ENCODE peak calls at places on chromosomes 7 and 10, in five cellular contexts. O, S, E, K and H are unnamed samples.

GRCh38 chr10:87818505-87819273 is 663 bp upstream of the ATAD1 start:
- DNase-seq in O (peak), S (no peak), E (peak), K (no peak), H (no peak)

GRCh38 chr7:156780724-156781455 is 112.1 kb downstream of the LMBR1 start:
- DNase-seq in O (peak), S (no peak), E (peak), K (no peak), H (no peak)

GRCh38 chr7:99669782-99670181 is 10.0 kb downstream of the CYP3A5 start:
- DNase-seq in O (no peak), S (no peak), E (no peak), K (no peak), H (no peak)

GRCh38 chr10:76388321-76388720 is 956.9 kb downstream of the LRMDA start:
- DNase-seq in O (no peak), S (no peak), E (no peak), K (no peak), H (no peak)

GRCh38 chr7:155951554-155952158 is 139.4 kb upstream of the SHH start:
- DNase-seq in O (no peak), S (no peak), E (no peak), K (no peak), H (peak)

GRCh38 chr7:2165610-2166594 is 66.8 kb downstream of the MAD1L1 start:
- DNase-seq in O (peak), S (no peak), E (no peak), K (no peak), H (no peak)

GRCh38 chr7:130096243-130096827 is 26.0 kb downstream of the KLHDC10 start:
- DNase-seq in O (no peak), S (no peak), E (peak), K (no peak), H (no peak)

GRCh38 chr10:78371118-78371517 is 337.5 kb downstream of the RPS24 start:
- DNase-seq in O (no peak), S (no peak), E (no peak), K (no peak), H (no peak)

GRCh38 chr10:130491698-130492050 is 355.5 kb downstream of the GLRX3 start:
- DNase-seq in O (no peak), S (no peak), E (no peak), K (no peak), H (no peak)

GRCh38 chr10:94858022-94858421 is 80.4 kb upstream of the CYP2C9 start:
- DNase-seq in O (no peak), S (no peak), E (peak), K (no peak), H (peak)

GRCh38 chr10:15742831-15743230 is 23.1 kb upstream of the ITGA8 start:
- DNase-seq in O (no peak), S (no peak), E (no peak), K (no peak), H (no peak)

GRCh38 chr7:50367098-50367497 is 62.6 kb downstream of the IKZF1 start:
- DNase-seq in O (no peak), S (no peak), E (no peak), K (no peak), H (no peak)

GRCh38 chr7:1056006-1056784 is 11.8 kb downstream of the GPR146 start:
- DNase-seq in O (no peak), S (no peak), E (no peak), K (no peak), H (no peak)

GRCh38 chr10:100656479-100656878 is 88.9 kb upstream of the PAX2 start:
- DNase-seq in O (no peak), S (no peak), E (no peak), K (peak), H (no peak)

GRCh38 chr7:144102041-144102440 is 7.3 kb upstream of the OR2A2 start:
- DNase-seq in O (no peak), S (no peak), E (no peak), K (no peak), H (no peak)

GRCh38 chr10:4546500-4546899 is 279.5 kb upstream of the AKR1E2 start:
- DNase-seq in O (no peak), S (no peak), E (no peak), K (no peak), H (no peak)

DNA sequence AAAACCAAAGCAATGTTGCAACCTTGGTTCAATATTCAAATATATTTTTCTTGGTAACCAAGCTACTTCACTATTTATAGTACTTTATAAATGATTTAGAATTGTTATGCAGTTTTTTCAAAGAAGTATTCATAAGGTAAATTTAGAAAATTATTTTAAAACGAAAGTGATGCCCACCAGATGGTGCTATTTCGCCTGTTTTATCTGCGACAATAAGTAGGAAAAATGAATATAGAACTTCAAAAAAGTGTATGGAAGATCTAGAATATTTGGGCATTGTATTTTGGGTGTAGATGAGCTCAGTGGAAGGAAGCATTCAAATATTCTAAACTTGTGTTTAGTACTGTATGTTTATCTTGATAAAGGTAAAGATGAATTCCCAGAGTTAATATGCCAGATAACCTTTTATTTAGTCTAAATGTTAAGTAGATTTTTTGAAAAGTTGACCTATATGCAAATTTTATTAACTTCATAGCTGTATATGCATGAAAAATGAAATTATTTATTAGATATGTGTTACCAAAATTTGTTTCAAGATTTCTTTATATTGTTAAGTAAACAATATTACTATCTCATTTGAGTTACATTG is 93.2 kb downstream of the ADK start:
- DNase-seq in O (no peak), S (no peak), E (peak), K (no peak), H (peak)
- TF ChIP-seq ATF2 in O (no peak), S (no peak), E (no peak), K (no peak), H (no peak)

DNA sequence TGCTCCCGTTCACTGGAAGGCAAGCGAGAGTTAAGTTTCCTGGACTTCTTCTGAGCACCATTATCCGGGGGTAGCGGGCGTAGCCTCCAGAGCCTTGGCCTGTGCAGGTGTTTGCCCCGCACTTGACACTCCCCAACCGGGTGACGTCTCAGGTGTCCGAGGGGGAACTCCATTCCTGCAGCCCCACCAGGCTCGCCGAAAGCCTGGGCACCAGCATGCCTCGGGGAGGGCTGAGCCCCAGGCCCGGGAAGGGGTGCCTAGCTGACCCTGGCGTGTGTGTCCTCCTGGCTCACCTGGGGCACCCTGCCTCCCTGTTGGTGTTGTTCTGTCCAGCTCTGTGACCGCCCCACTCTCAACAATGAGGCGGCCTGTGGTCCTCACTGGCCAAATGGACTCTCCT is 109.4 kb upstream of the GPR26 start:
- DNase-seq in O (no peak), S (no peak), E (no peak), K (no peak), H (no peak)
- TF ChIP-seq ATF2 in O (no peak), S (no peak), E (no peak), K (no peak), H (no peak)

DNA sequence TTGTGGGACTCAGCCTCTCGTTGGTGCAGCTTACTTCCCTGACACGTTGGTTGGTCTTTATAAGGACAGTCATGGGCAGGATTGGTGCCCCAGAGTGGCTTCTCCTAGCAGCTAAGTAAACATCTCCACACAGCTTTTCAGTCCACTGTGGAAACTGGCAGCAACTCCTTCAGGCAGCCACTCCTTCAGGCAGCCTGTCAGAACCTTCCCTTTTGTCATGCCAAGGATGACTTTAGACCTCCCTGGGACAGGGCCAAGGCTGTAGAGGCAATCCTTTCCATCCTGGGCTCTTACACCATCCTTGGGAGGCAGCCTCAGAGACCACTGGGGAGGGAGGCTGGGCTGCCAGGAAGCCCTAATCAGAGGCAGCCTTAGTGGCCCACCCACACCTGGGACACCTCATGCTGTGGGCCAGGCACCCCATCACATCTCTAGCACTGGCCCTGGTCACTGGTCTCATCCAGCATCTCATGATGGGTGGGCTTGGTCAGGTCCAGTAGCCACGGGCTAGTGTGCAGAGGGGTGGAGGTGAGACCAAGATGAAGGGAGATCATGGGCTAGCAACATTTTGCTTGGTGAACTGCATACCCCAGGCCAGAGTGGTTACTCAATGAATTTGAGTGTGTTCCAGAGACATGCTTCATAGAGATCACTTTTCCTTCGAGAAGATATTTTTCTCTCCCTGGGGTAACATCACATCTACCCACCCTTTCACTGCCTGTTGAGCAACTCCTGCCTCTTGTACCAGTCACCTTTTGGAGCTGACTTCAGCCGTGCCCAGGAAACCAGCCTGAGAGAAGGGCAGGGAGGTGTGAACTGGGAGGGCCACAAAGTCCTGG is 44.0 kb downstream of the MINDY4 start:
- DNase-seq in O (no peak), S (no peak), E (no peak), K (no peak), H (no peak)
- TF ChIP-seq ATF2 in O (no peak), S (no peak), E (no peak), K (no peak), H (no peak)

DNA sequence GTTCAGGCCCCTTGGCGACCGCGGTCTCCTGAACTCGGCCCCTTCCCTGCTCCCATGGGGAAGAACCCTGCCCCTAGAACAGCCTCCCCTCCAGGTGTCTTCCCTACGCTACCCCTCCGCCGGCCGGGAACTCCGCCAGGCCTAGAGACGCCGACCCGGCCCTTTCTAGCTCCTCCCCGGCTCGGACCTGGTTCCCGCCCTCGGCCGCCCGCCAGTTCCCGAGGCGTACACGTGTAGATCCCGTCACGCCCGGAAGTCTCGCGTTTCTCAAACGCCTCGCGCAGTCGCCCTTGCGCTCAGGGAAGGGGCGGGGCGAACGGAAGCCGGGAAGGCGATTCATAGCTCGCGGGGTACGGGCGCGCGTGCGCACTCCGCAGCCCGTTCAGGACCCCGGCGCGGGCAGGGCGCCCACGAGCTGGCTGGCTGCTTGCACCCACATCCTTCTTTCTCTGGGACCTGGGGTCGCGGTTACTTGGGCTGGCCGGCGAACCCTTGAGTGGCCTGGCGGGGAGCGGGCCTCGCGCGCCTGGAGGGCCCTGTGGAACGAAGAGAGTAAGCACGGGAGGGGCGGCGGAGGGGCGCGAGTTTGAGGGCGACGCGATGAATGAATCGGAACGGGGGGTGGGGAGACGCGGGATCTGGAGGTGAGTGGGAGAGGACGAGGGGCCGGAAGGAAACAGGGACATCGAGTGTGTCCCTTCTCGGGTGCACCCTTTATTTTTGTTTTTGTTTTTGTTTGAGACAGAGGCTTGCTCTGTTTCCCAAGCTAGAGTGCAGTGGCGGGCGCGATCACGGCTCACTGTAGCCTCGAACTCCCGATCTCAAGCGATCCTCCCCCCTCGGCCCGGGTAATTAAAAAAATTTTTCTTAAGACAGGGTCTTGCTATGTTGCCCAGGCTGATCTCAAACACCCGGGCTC is at the start of gene POP7:
- DNase-seq in O (peak), S (peak), E (peak), K (peak), H (peak)
- TF ChIP-seq ATF2 in O (no peak), S (no peak), E (no peak), K (no peak), H (peak)

DNA sequence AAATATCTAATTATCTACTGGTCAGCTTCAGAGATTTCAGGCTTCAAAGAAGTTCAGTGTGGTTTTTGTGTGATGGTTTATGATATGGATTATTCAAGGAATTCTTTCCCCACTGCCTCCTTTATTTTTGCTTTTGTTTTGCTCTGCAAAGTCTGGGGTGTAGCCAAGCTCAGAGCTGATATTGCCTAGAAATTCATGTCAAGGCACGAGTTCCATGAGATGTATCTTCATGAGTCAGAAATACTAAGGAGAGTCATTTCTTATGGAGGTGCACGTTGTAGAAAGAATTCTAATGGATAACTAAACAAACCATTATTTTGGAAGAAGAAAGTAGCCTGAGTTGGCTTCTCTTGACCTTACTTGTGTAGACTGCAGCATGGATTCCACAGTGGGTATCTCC is 37.4 kb downstream of the VIM start:
- DNase-seq in O (no peak), S (no peak), E (no peak), K (no peak), H (no peak)
- TF ChIP-seq ATF2 in O (no peak), S (no peak), E (no peak), K (no peak), H (no peak)

GRCh38 chr10:11011966-11012365 is 5.7 kb upstream of the CELF2 start:
- DNase-seq in O (no peak), S (no peak), E (no peak), K (no peak), H (no peak)
- TF ChIP-seq ATF2 in O (no peak), S (no peak), E (no peak), K (no peak), H (no peak)

GRCh38 chr10:123009105-123009805 is 449 bp downstream of the ACADSB start:
- DNase-seq in O (no peak), S (no peak), E (peak), K (peak), H (no peak)
- TF ChIP-seq ATF2 in O (no peak), S (no peak), E (no peak), K (no peak), H (no peak)

GRCh38 chr7:6622129-6622710 is 6.8 kb downstream of the ZNF853 start:
- DNase-seq in O (no peak), S (no peak), E (no peak), K (no peak), H (no peak)

GRCh38 chr7:6619961-6620360 is 4.6 kb downstream of the ZNF853 start:
- DNase-seq in O (no peak), S (no peak), E (no peak), K (no peak), H (no peak)

GRCh38 chr7:6624246-6624611 is 8.8 kb downstream of the ZNF853 start:
- DNase-seq in O (no peak), S (no peak), E (no peak), K (no peak), H (no peak)

GRCh38 chr7:6621195-6622128 is 6.1 kb downstream of the ZNF853 start:
- DNase-seq in O (no peak), S (no peak), E (no peak), K (no peak), H (no peak)

DNA sequence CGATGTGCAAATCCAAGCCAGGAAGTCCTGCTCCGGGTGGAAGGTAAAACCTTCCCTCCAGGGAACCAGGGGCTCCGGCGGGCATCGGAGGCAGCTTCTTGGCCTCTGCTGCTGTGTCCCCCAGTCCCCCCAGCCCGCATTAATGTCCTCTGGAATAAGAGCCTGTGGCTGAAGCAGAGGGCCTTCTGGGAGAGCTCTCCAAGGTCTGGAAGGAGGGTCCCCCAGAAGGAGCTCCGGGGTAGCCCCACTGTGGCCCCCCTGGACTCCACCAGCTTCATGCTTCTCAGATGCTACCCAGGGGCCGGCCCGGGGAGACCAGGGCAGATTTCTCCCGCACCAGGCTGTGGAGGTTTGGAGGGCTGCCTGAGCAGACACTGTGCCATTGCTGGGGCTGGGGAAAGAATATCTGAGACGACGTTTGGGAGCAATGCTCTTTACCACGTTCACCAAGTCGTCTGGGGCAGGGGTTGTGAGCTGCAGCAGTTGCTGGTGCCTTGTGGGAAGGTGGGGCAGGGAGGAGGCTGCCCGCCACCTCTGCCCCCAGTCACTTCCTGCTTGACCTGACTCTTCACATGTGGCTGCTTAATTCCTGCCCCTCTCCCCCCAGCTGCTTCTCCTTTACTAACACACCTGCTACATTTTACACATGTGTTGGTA is 8.3 kb downstream of the ZNF853 start:
- DNase-seq in O (no peak), S (no peak), E (no peak), K (no peak), H (no peak)
- TF ChIP-seq ATF2 in O (no peak), S (no peak), E (no peak), K (no peak), H (no peak)

DNA sequence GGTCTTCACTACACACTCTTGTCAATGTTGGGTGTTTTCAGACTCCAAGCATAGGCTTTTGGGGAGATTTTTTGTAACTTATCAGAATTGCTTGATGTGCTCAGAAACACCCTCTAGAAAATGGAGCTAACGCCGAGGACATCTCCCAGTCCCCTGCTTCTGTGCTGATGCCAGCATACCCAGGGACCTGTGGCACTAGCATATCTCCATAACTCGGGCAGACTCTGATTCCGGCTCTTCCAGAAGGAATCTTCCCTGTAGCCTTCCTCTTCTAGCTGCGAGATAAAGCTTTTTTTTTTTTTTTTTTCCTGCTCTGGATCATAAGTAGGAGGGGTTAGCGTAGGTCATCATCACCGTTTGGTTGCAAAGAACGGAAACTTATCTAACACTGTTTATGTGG is 434.4 kb downstream of the GALNT17 start:
- DNase-seq in O (no peak), S (no peak), E (no peak), K (no peak), H (no peak)
- TF ChIP-seq ATF2 in O (no peak), S (no peak), E (no peak), K (no peak), H (no peak)